ENCODE peak calls at places on chromosomes 7 and 10, in four cellular contexts. One of them, this sample, is unnamed.
A peak's percentile ranks its signal among the peaks of the same experiment; 100 is the strongest.

GRCh38 chr7:42605381-42605780 is 306.5 kb downstream of the C7orf25 start:
- DNase-seq in lung: no peak
- DNase-seq in neural crest cell: no peak
- DNase-seq in thoracic aorta: no peak
- DNase-seq in this sample: no peak

GRCh38 chr7:28615091-28615490 is 202.8 kb downstream of the CREB5 start:
- DNase-seq in lung: no peak
- DNase-seq in thoracic aorta: no peak
- DNase-seq in neural crest cell: no peak
- DNase-seq in this sample: no peak

GRCh38 chr7:111132833-111133232 is 41.9 kb downstream of the LRRN3 start:
- DNase-seq in neural crest cell: no peak
- DNase-seq in thoracic aorta: no peak
- DNase-seq in lung: no peak
- DNase-seq in this sample: no peak

GRCh38 chr7:41465571-41465970 is 237.3 kb downstream of the INHBA start:
- DNase-seq in neural crest cell: no peak
- DNase-seq in lung: no peak
- DNase-seq in thoracic aorta: no peak
- DNase-seq in this sample: no peak

GRCh38 chr7:143372070-143372469 is 9.1 kb upstream of the ZYX start:
- DNase-seq in lung: no peak
- DNase-seq in neural crest cell: no peak
- DNase-seq in thoracic aorta: no peak
- DNase-seq in this sample: peak; percentile 79

GRCh38 chr10:123395906-123396305 is 241.7 kb downstream of the BUB3 start:
- DNase-seq in lung: no peak
- DNase-seq in neural crest cell: no peak
- DNase-seq in thoracic aorta: no peak
- DNase-seq in this sample: no peak

GRCh38 chr10:116748041-116748440 is 5.7 kb upstream of the HSPA12A start:
- DNase-seq in thoracic aorta: no peak
- DNase-seq in lung: no peak
- DNase-seq in neural crest cell: no peak
- DNase-seq in this sample: no peak

GRCh38 chr7:93902777-93903423 is 3.5 kb upstream of the GNGT1 start:
- DNase-seq in lung: no peak
- DNase-seq in thoracic aorta: no peak
- DNase-seq in neural crest cell: no peak
- DNase-seq in this sample: no peak

GRCh38 chr7:112538859-112539258 is 58.1 kb downstream of the LSMEM1 start:
- DNase-seq in neural crest cell: no peak
- DNase-seq in thoracic aorta: no peak
- DNase-seq in lung: no peak
- DNase-seq in this sample: no peak

GRCh38 chr7:39754326-39755120 is 131.2 kb downstream of the RALA start:
- DNase-seq in neural crest cell: no peak
- DNase-seq in lung: no peak
- DNase-seq in thoracic aorta: no peak
- DNase-seq in this sample: no peak

GRCh38 chr10:132943555-132944404 is 1.4 kb upstream of the CFAP46 start:
- DNase-seq in neural crest cell: no peak
- DNase-seq in thoracic aorta: no peak
- DNase-seq in lung: no peak
- DNase-seq in this sample: no peak

GRCh38 chr10:121846555-121846954 is 81.3 kb downstream of the ATE1 start:
- DNase-seq in thoracic aorta: no peak
- DNase-seq in neural crest cell: no peak
- DNase-seq in lung: no peak
- DNase-seq in this sample: no peak

GRCh38 chr10:68233045-68233444 is 1.1 kb upstream of the ATOH7 start:
- DNase-seq in lung: no peak
- DNase-seq in neural crest cell: no peak
- DNase-seq in thoracic aorta: no peak
- DNase-seq in this sample: no peak

GRCh38 chr7:24942226-24942625 is 37.8 kb downstream of the OSBPL3 start:
- DNase-seq in neural crest cell: no peak
- DNase-seq in lung: no peak
- DNase-seq in thoracic aorta: no peak
- DNase-seq in this sample: no peak

GRCh38 chr7:5822742-5823503 is 41.5 kb upstream of the RNF216 start:
- DNase-seq in thoracic aorta: peak; percentile 90
- DNase-seq in lung: peak; percentile 97
- DNase-seq in neural crest cell: peak; percentile 89
- DNase-seq in this sample: peak; percentile 97

GRCh38 chr10:7596356-7596755 is 70.4 kb downstream of the ITIH5 start:
- DNase-seq in thoracic aorta: no peak
- DNase-seq in lung: no peak
- DNase-seq in neural crest cell: no peak
- DNase-seq in this sample: no peak

GRCh38 chr10:23780331-23780730 is 341.5 kb downstream of the OTUD1 start:
- DNase-seq in thoracic aorta: no peak
- DNase-seq in neural crest cell: no peak
- DNase-seq in lung: no peak
- DNase-seq in this sample: no peak

GRCh38 chr10:9012312-9012711 is 957.8 kb downstream of the GATA3 start:
- DNase-seq in neural crest cell: no peak
- DNase-seq in lung: no peak
- DNase-seq in thoracic aorta: no peak
- DNase-seq in this sample: no peak

GRCh38 chr7:22270371-22270770 is 86.6 kb downstream of the RAPGEF5 start:
- DNase-seq in neural crest cell: no peak
- DNase-seq in thoracic aorta: no peak
- DNase-seq in lung: no peak
- DNase-seq in this sample: no peak

GRCh38 chr10:10792681-10793080 is 225.0 kb upstream of the CELF2 start:
- DNase-seq in thoracic aorta: no peak
- DNase-seq in neural crest cell: no peak
- DNase-seq in lung: no peak
- DNase-seq in this sample: no peak

GRCh38 chr10:132206806-132207535 is 20.2 kb downstream of the DPYSL4 start:
- DNase-seq in thoracic aorta: no peak
- DNase-seq in neural crest cell: no peak
- DNase-seq in lung: no peak
- DNase-seq in this sample: no peak

GRCh38 chr7:26603631-26604030 is 260.8 kb downstream of the SKAP2 start:
- DNase-seq in lung: no peak
- DNase-seq in thoracic aorta: no peak
- DNase-seq in neural crest cell: no peak
- DNase-seq in this sample: no peak

GRCh38 chr7:953547-954327 is 743 bp downstream of the ADAP1 start:
- DNase-seq in neural crest cell: no peak
- DNase-seq in thoracic aorta: no peak
- DNase-seq in lung: peak; percentile 60
- DNase-seq in this sample: peak; percentile 77

GRCh38 chr10:79176052-79176501 is 107.3 kb downstream of the ZMIZ1 start:
- DNase-seq in neural crest cell: no peak
- DNase-seq in thoracic aorta: no peak
- DNase-seq in lung: no peak
- DNase-seq in this sample: no peak

GRCh38 chr7:28020302-28020940 is 160.2 kb downstream of the JAZF1 start:
- DNase-seq in lung: peak; percentile 59
- DNase-seq in neural crest cell: peak; percentile 39
- DNase-seq in thoracic aorta: no peak
- DNase-seq in this sample: peak; percentile 54

GRCh38 chr10:117374506-117375359 is 507 bp downstream of the PDZD8 start:
- DNase-seq in thoracic aorta: no peak
- DNase-seq in neural crest cell: peak; percentile 37
- DNase-seq in lung: no peak
- DNase-seq in this sample: peak; percentile 35

GRCh38 chr10:97321032-97321806 is 2.1 kb downstream of the FRAT1 start:
- DNase-seq in lung: peak; percentile 31
- DNase-seq in thoracic aorta: no peak
- DNase-seq in neural crest cell: peak; percentile 18
- DNase-seq in this sample: peak; percentile 76

GRCh38 chr10:111648046-111648445 is 535.5 kb downstream of the GPAM start:
- DNase-seq in neural crest cell: no peak
- DNase-seq in thoracic aorta: no peak
- DNase-seq in lung: no peak
- DNase-seq in this sample: no peak
- TF ChIP-seq CTCF in neural crest cell: no peak
- TF ChIP-seq CTCF in thoracic aorta: no peak
- TF ChIP-seq CTCF in lung: no peak
- TF ChIP-seq CTCF in this sample: no peak

GRCh38 chr10:70564113-70564725 is 38.3 kb downstream of the PRF1 start:
- DNase-seq in neural crest cell: no peak
- DNase-seq in lung: no peak
- DNase-seq in thoracic aorta: no peak
- DNase-seq in this sample: no peak

GRCh38 chr10:70565556-70566514 is 36.7 kb downstream of the PRF1 start:
- DNase-seq in thoracic aorta: no peak
- DNase-seq in lung: no peak
- DNase-seq in neural crest cell: no peak
- DNase-seq in this sample: no peak

GRCh38 chr10:70563230-70563629 is 39.3 kb downstream of the PRF1 start:
- DNase-seq in neural crest cell: no peak
- DNase-seq in lung: no peak
- DNase-seq in thoracic aorta: no peak
- DNase-seq in this sample: no peak

GRCh38 chr10:70566515-70567290 is 35.8 kb downstream of the PRF1 start:
- DNase-seq in thoracic aorta: no peak
- DNase-seq in lung: no peak
- DNase-seq in neural crest cell: no peak
- DNase-seq in this sample: no peak

DNA sequence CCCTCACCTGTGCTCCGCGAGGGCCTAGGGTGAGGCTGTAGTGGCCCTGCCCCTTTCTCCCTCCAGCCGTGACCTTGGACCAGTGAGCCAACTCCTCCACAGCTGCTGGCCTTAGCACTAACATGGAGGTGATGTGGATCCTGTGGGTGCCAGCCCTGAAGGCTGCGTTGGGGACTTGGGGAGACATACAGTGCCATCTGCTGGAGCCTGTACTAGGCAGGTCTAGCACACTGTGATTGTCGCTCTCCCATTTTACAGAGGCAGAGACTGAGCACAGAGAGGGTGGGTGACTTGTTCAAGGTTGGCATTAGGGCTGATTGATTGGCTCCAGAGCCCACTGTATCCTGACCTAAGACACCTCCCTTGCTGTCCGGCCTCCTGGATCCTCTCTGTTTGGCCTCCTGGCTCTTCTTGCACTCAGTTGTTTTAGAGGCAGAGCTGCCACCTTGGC is 37.6 kb downstream of the PRF1 start:
- DNase-seq in neural crest cell: no peak
- DNase-seq in lung: no peak
- DNase-seq in thoracic aorta: no peak
- DNase-seq in this sample: no peak
- TF ChIP-seq CTCF in neural crest cell: no peak
- TF ChIP-seq CTCF in lung: no peak
- TF ChIP-seq CTCF in thoracic aorta: no peak
- TF ChIP-seq CTCF in this sample: no peak

DNA sequence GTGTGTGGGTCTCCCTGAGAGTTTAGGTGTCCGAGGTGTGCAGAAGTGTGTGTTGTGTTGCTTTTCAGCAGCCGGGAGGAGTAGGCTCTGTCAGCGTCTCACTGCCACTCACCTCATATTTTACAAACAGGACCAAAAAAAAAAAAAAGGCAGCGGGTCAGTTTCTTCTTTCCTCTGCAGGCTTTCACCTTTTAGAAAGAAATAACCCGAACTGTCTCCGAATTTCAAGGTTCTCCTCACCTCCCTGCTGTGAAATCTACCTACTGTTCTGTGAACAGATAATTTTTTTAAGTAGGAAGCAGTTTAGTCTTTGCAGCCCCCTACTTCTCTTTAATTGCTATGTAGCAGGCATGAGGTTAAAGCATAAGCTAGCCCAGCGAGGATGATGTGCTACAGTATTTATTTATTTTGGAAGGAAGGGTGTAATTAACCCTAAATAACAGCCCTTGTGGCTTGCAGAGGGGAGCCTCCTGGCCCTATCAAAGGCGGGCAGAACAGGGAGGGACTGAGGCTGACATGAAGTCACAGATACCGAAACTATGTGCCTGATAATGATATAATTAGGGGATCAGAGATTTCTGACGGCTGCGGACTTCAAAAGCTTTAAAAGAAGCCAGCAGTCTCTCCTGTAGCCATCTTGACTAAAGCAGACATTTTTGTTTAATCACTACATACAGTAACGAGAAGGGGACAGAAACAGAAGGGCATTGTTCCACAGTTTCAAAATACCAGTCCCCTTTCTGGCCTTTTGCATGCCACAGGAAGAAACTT is 1.6 kb downstream of the BAMBI start:
- DNase-seq in neural crest cell: no peak
- DNase-seq in thoracic aorta: no peak
- DNase-seq in lung: no peak
- DNase-seq in this sample: no peak
- TF ChIP-seq CTCF in neural crest cell: no peak
- TF ChIP-seq CTCF in thoracic aorta: no peak
- TF ChIP-seq CTCF in lung: no peak
- TF ChIP-seq CTCF in this sample: no peak

GRCh38 chr7:37550426-37550825 is 101.8 kb upstream of the ELMO1 start:
- DNase-seq in thoracic aorta: no peak
- DNase-seq in lung: no peak
- DNase-seq in neural crest cell: no peak
- DNase-seq in this sample: no peak

GRCh38 chr7:37549542-37549941 is 100.9 kb upstream of the ELMO1 start:
- DNase-seq in neural crest cell: no peak
- DNase-seq in thoracic aorta: no peak
- DNase-seq in lung: no peak
- DNase-seq in this sample: no peak

GRCh38 chr7:37541810-37542443 is 93.3 kb upstream of the ELMO1 start:
- DNase-seq in lung: no peak
- DNase-seq in thoracic aorta: no peak
- DNase-seq in neural crest cell: no peak
- DNase-seq in this sample: no peak

GRCh38 chr7:37546677-37547076 is 98.0 kb upstream of the ELMO1 start:
- DNase-seq in thoracic aorta: no peak
- DNase-seq in lung: no peak
- DNase-seq in neural crest cell: no peak
- DNase-seq in this sample: no peak

DNA sequence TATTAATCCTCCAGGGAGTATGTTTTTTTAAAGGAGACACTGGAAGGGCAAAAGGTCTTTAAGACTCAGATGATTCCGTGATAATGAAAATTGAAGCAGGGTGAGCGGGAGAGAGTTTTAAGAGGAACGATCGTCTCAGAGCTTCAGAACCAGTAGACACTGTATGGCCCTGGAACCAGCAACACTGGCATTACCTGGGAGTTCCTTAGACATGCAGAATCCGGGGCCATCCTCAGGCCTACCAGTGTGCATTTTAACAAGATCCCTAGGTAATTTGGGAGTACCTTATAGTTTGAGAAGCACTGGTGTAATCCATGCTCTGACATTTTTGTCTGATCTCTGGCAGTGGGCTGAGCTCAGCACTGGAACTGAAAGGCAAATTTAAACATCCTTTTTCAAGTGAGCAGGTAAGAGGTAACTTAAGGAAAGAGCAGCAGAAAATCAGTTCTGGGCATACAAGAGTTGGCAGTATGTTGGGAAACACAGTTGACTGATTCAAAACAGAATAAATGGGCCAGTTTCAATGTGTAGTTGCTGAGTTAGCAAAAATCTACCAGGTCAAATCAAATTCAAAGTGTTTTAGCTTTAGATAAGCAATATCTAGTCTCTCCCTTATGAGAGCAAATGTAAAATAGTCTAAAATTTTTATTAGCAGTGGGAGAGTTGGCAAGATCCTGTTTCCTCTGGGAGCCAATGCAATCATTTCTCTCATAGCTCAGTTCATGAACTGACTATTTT is 97.1 kb upstream of the ELMO1 start:
- DNase-seq in neural crest cell: no peak
- DNase-seq in thoracic aorta: no peak
- DNase-seq in lung: no peak
- DNase-seq in this sample: no peak
- TF ChIP-seq CTCF in neural crest cell: no peak
- TF ChIP-seq CTCF in thoracic aorta: no peak
- TF ChIP-seq CTCF in lung: no peak
- TF ChIP-seq CTCF in this sample: no peak

This sample was measured in tibial artery.